ENCODE peak calls at places on chromosomes 16 and 17, in six cellular contexts. B is dorsolateral prefrontal cortex; K is PC-3; L is brain microvascular endothelial cell; P is CD8-positive, alpha-beta T cell; U is AG10803. Z is an unnamed sample.

GRCh38 chr16:31108035-31108793 is at the start of gene BCKDK:
- DNase-seq in B (peak), U (peak), P (peak), K (peak), L (peak), Z (no peak)

GRCh38 chr16:1024126-1024525 is 42.6 kb downstream of the SOX8 start:
- DNase-seq in U (no peak), P (no peak), L (no peak), B (no peak), K (no peak), Z (no peak)

GRCh38 chr16:85245307-85246172 is 133.3 kb upstream of the CIBAR2 start:
- DNase-seq in B (peak), P (peak), L (peak), K (peak), U (peak), Z (no peak)

GRCh38 chr17:1736348-1737281 is 6.1 kb upstream of the SERPINF2 start:
- DNase-seq in B (peak), L (peak), U (peak), K (no peak), P (no peak), Z (no peak)

GRCh38 chr16:3131755-3132377 is 3.0 kb upstream of the ZNF213 start:
- DNase-seq in K (peak), U (no peak), P (peak), B (no peak), L (peak), Z (no peak)

GRCh38 chr17:63479495-63480184 is 2.8 kb downstream of the ACE start:
- DNase-seq in U (no peak), P (no peak), K (no peak), B (no peak), L (no peak), Z (no peak)

GRCh38 chr16:6571044-6571443 is 761.6 kb upstream of the RBFOX1 start:
- DNase-seq in L (no peak), P (no peak), K (no peak), B (no peak), U (no peak), Z (no peak)

GRCh38 chr17:17816240-17816814 is 20.5 kb downstream of the SREBF1 start:
- DNase-seq in B (peak), U (no peak), K (no peak), L (no peak), P (no peak), Z (no peak)

GRCh38 chr16:88747588-88748301 is 37.3 kb downstream of the PIEZO1 start:
- DNase-seq in L (no peak), B (no peak), P (no peak), K (peak), U (no peak), Z (no peak)

GRCh38 chr17:21392257-21392656 is 16.1 kb downstream of the KCNJ12 start:
- DNase-seq in U (no peak), B (no peak), P (no peak), K (no peak), L (no peak), Z (no peak)

GRCh38 chr17:40557531-40558299 is 7.6 kb downstream of the CCR7 start:
- DNase-seq in P (no peak), L (no peak), U (no peak), B (no peak), K (no peak), Z (no peak)

GRCh38 chr16:22388101-22388644 is 13.8 kb upstream of the CDR2 start:
- DNase-seq in P (no peak), K (peak), B (no peak), U (no peak), L (no peak), Z (no peak)

GRCh38 chr17:14580494-14580893 is 279.6 kb downstream of the HS3ST3B1 start:
- DNase-seq in P (no peak), L (no peak), B (no peak), K (peak), U (peak), Z (no peak)

GRCh38 chr17:44487170-44487569 is 16.0 kb downstream of the GPATCH8 start:
- DNase-seq in K (no peak), U (no peak), L (no peak), B (no peak), P (no peak), Z (no peak)

DNA sequence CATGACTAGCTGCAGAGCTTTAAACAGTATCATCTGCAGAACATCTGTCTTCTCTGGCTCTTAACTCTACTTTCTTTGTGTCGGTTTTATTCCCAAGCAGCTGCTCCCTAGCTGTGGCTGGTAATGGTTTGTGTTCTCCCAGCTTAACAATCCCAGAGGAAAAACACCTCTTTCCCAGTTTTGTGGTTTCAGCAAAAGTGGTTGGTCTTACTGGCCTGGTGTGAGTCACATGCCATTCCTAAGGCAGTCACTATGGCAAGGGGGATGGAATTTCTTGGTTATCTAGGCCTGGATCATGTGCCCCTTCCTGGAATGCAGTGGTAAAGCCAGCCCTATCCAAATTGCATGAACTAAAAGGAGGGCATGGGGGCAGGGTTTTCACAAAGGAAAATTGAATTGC is 27.4 kb downstream of the OMG start:
- DNase-seq in P (no peak), K (peak), L (peak), B (no peak), U (peak), Z (peak)
- TF ChIP-seq CTCF in P (no peak), K (no peak), L (no peak), B (no peak), U (no peak), Z (no peak)

DNA sequence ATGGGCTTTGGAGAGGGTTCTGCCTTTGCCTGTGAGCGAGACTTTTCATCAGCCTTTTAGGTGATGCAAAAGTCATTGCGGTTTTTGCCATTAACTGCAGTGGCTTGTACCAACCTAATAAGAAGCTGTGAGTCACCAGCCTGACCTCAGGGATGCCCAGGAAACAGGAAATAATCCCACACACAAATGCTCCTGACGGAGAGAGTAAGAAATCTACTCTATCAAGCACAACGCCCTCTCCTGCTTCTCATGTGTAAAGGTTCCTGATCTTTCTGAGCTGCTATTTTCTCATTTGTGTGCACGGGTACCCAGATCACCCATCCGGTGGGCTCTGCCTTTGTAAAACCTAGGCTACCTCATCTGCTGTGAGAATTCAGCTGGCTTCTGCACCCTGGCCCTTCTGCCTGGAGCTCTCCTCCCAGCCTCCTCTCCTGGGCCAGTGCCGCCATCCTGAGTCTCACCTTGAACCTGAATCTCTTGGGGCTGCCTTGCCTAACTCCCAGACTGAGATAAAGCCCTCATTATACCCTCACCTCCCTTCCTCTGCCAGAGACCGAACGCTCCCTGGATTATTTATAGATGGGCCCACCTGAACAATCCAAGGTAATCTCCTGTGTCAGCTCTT is 299.7 kb downstream of the C16orf95 start:
- DNase-seq in K (peak), P (no peak), U (peak), L (peak), B (no peak), Z (peak)
- H3K4me3 ChIP-seq in K (no peak), P (no peak), U (no peak), L (no peak), B (no peak), Z (no peak)

DNA sequence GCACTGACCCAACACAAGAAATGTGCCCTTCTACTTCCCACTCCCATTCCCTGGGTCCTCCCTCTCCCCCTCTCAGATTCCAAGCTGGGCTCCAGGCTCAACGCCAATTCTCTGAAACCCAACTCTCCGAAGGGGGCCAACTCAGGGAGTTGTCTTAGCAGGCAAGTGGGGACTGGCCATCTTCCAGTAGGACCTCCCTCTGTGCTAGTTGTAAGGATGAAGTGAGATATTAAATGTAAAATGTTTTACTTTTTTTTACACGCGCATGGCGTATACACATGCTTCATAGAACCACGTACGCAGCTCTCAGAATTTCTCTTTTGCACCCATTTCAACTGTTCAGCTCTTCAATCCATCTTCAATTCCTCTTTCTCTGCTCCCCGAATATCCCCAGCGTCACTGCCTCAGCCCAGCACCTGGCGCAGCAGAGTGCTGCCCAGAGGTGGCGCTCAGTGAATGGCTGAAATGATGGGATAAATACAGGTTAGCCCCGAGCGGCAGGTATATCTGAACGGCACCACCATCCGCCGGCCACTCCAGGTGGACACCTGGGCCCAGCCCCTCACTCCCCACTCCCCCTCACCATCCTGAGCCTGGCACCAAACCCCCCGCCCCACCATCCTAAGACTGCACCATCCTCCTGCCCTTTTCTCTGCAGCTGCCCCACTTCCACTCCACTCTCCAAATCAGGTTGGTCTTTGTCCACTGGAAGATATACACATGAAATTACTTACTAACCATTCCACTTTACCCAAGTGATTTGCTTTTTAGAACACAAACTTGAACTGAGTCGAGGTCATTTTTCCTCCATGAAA is 43.9 kb upstream of the TNRC6C start:
- DNase-seq in B (no peak), U (no peak), L (no peak), K (no peak), P (no peak), Z (no peak)
- TF ChIP-seq CTCF in B (no peak), U (no peak), L (no peak), K (peak), P (no peak), Z (peak)

GRCh38 chr16:68259421-68259820 is 4.9 kb upstream of the SLC7A6 start:
- DNase-seq in L (no peak), K (no peak), P (no peak), U (no peak), B (no peak), Z (no peak)

GRCh38 chr16:68264128-68265077 is at the start of gene SLC7A6:
- DNase-seq in P (peak), K (peak), B (peak), L (peak), U (peak), Z (no peak)

GRCh38 chr16:68265078-68265925 is 976 bp downstream of the SLC7A6 start:
- DNase-seq in B (no peak), U (peak), K (peak), L (peak), P (peak), Z (peak)

GRCh38 chr16:68267612-68268405 is 3.5 kb downstream of the SLC7A6 start:
- DNase-seq in K (no peak), L (no peak), P (no peak), U (no peak), B (no peak), Z (no peak)

DNA sequence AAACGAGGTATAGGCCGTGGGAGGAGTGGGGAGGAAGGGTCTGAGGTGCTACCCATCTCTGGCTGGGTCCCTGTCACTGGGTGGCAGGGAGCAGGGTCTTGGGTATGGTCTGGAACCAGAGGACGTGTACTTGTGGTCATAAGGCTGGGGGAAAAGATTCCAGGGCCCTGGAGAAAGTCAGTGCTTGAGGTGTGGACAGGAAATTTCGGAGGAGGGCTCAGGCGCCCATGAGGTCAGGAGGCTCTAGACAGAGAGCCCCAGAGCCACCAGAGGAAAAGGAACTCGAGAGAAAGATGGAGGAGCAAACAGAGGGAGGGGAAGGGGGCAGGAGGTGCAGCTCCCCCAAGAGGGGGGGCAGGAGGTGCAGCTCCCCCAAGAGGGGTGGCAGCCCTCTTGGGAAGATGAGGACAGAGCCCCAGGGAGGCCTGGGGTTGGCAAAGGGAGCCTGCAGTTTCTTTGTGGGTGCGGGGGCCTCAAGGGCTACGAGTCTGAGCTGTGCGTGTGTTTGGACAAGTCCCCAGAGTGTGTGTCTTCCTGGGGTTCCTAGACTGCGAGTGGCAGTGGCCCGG is 683 bp upstream of the SLC7A6 start:
- DNase-seq in U (no peak), L (no peak), K (no peak), P (no peak), B (no peak), Z (no peak)
- H3K4me3 ChIP-seq in U (peak), L (peak), K (peak), P (peak), B (peak), Z (peak)

GRCh38 chr16:89908236-89908635 is 10.4 kb upstream of the MC1R start:
- DNase-seq in P (no peak), B (no peak), L (no peak), U (no peak), K (no peak), Z (no peak)

GRCh38 chr16:89904606-89905510 is 13.8 kb upstream of the MC1R start:
- DNase-seq in K (no peak), U (no peak), B (no peak), P (no peak), L (no peak), Z (no peak)

GRCh38 chr16:89907055-89907814 is 11.4 kb upstream of the MC1R start:
- DNase-seq in L (no peak), B (no peak), K (no peak), U (no peak), P (no peak), Z (no peak)

GRCh38 chr16:89905511-89906140 is 13.0 kb upstream of the MC1R start:
- DNase-seq in K (no peak), P (no peak), L (no peak), B (no peak), U (no peak), Z (no peak)

DNA sequence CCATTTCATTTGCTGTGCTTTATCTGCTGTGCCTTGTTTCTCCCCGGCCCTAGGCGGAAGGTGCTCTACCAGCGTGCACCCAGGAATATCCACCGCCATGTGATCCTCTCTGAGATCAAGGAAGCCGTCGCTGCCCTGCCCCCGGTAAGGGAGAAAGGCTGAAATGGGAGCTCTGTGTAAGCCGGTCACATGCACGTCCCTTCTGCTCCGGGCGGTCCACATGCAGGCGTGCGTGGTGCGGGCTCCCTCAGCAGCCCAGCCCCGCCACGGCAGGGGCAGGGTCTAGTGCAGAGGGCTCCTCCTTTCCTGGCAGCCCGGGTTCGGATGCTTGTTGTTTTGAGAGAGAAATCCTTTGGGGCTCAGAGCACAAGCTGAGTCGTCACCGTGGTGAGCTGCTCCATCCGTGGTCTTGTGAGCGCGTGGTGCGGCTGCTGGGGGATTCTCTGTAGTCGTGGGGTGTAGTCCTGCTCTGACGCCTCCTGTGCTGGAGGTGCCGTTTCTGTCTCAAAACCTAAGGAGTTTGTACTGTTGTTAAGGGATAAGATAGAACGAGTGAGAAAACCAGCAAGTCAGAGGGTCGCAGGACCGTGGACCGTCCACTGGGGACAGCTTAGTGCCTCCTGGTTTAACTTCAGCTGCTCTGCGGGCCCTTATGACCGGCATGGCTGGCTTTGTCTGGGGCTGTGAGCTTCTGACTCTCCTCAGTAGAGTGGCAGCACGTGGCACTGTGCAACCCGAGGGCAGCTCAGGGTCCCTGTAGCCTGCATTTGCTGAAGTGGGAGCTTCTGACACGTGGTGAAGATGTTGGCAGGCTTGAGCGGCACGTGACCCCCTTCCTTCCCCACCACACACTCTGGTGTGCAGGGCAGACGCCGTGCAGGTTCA is 12.3 kb upstream of the MC1R start:
- DNase-seq in B (no peak), U (no peak), K (no peak), L (no peak), P (no peak), Z (no peak)
- TF ChIP-seq CTCF in B (no peak), U (no peak), K (no peak), L (no peak), P (no peak), Z (no peak)

GRCh38 chr16:23505180-23505665 is 5.1 kb downstream of the GGA2 start:
- DNase-seq in P (no peak), L (no peak), U (no peak), K (no peak), B (no peak), Z (no peak)

GRCh38 chr16:23504453-23505179 is 5.7 kb downstream of the GGA2 start:
- DNase-seq in P (peak), U (peak), B (peak), K (peak), L (peak), Z (peak)

GRCh38 chr16:23504076-23504452 is 6.2 kb downstream of the GGA2 start:
- DNase-seq in P (no peak), L (peak), U (peak), K (peak), B (no peak), Z (no peak)

GRCh38 chr16:23506606-23506994 is 3.7 kb downstream of the GGA2 start:
- DNase-seq in L (no peak), P (no peak), B (no peak), K (no peak), U (no peak), Z (no peak)

DNA sequence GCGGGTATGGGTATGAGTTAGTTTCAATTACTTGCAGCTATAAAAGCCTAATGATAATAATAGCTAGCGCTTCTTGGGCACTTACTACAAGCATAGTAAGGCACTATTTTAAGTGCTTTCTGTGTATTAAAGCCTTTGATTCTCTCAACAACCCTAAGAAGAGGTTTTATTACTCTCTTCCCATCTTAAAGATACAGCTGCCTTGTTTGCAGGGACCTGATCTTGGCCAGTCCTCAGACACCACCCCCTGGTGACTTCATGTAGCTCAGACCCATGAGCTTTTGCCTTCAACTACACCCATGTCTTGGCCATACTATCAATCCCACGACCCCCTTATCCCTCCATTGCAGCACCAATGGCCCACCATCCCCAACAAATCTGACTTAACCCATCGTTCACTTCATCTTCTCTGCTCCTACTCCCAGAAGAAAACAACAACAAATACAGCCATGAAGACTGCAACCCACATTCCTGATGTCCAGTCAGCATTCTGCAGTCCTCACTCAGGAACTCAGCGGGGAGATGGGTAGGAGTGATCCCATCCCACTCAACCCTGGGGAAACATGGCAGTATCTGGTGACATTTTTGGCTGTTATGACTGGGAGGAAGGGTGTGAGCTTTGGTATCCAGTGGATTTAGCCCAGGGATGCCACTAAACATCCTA is 4.2 kb downstream of the GGA2 start:
- DNase-seq in B (no peak), K (no peak), U (no peak), L (peak), P (no peak), Z (no peak)
- H3K4me3 ChIP-seq in B (peak), K (no peak), U (no peak), L (no peak), P (no peak), Z (no peak)

Z was measured in kidney epithelial cell.